ENCODE peak calls at places on chromosomes 12 and 14, in ten cellular contexts. O is EH; Y is NCI-H2081; E is AG04450; Z is NCI-H1105; Q is T-helper 2 cell; U is endothelial cell; N is foreskin fibroblast; I is NCI-H345; R is stimulated activated naive CD8-positive, alpha-beta T cell treated with anti-CD3 and anti-CD28 coated beads, Interleukin-15, amount 100 ng/mL, for 72 hours. C is an unnamed sample.

GRCh38 chr12:124013073-124013472 is 40.1 kb downstream of the ZNF664 start:
- DNase-seq in Q (no peak), N (no peak), E (no peak), I (no peak), O (no peak), R (no peak), Z (no peak), Y (no peak), U (no peak), C (no peak)

GRCh38 chr12:4824415-4824814 is 85.3 kb upstream of the KCNA1 start:
- DNase-seq in Z (no peak), O (peak), Q (no peak), N (peak), E (no peak), I (no peak), R (no peak), Y (no peak), U (no peak), C (no peak)

GRCh38 chr12:13116259-13116658 is 12.8 kb upstream of the GSG1 start:
- DNase-seq in R (no peak), U (no peak), N (no peak), O (no peak), E (no peak), Z (no peak), I (no peak), Y (no peak), Q (no peak), C (no peak)

GRCh38 chr12:1666685-1667162 is 24.1 kb upstream of the ADIPOR2 start:
- DNase-seq in O (no peak), E (no peak), Z (no peak), I (no peak), Q (no peak), Y (no peak), N (no peak), U (no peak), R (no peak), C (no peak)

GRCh38 chr14:70096866-70097265 is 91.9 kb downstream of the SLC8A3 start:
- DNase-seq in Z (no peak), E (no peak), U (peak), Q (no peak), R (no peak), N (peak), O (peak), I (peak), Y (no peak), C (no peak)

GRCh38 chr14:86761611-86762010 is 1231.4 kb downstream of the GALC start:
- DNase-seq in Z (no peak), U (no peak), N (no peak), Q (no peak), I (no peak), Y (no peak), O (no peak), R (no peak), E (no peak), C (no peak)

GRCh38 chr12:120538281-120539156 is 4.4 kb downstream of the RNF10 start:
- DNase-seq in O (peak), I (no peak), E (no peak), Z (no peak), Q (no peak), R (no peak), U (no peak), Y (no peak), N (peak), C (peak)

GRCh38 chr12:85642810-85643209 is 193.4 kb downstream of the RASSF9 start:
- DNase-seq in R (no peak), E (peak), Y (no peak), U (no peak), I (no peak), O (peak), N (peak), Q (no peak), Z (no peak), C (no peak)

GRCh38 chr12:13103391-13104033 is at the start of gene GSG1:
- DNase-seq in E (no peak), R (no peak), U (no peak), N (peak), Y (no peak), Q (no peak), O (no peak), Z (no peak), I (no peak), C (no peak)

GRCh38 chr14:63504628-63505027 is 38.5 kb downstream of the PPP2R5E start:
- DNase-seq in Y (no peak), R (no peak), I (no peak), U (no peak), O (peak), N (peak), E (no peak), Z (no peak), Q (no peak), C (no peak)

GRCh38 chr14:104734991-104735779 is 11.2 kb downstream of the ADSS1 start:
- DNase-seq in N (no peak), O (no peak), U (no peak), Q (no peak), R (no peak), Z (no peak), E (no peak), I (no peak), Y (no peak), C (no peak)

GRCh38 chr14:103562135-103562384 is 397 bp downstream of the BAG5 start:
- DNase-seq in U (no peak), E (no peak), I (no peak), Y (no peak), Q (no peak), R (no peak), Z (no peak), N (peak), O (no peak), C (no peak)

GRCh38 chr14:91367173-91368171 is 50.1 kb downstream of the CCDC88C start:
- DNase-seq in Q (peak), R (peak), N (no peak), Z (no peak), E (no peak), Y (no peak), I (no peak), U (no peak), O (no peak), C (no peak)

GRCh38 chr12:26264215-26264838 is 69.0 kb downstream of the SSPN start:
- DNase-seq in O (peak), U (no peak), Z (no peak), R (no peak), E (no peak), Q (no peak), I (no peak), Y (no peak), N (peak), C (no peak)

GRCh38 chr12:43111608-43112007 is 440.4 kb downstream of the ADAMTS20 start:
- DNase-seq in N (no peak), R (no peak), O (no peak), Z (no peak), U (no peak), Q (no peak), Y (no peak), E (no peak), I (no peak), C (no peak)

GRCh38 chr12:132568826-132569480 is 41.4 kb downstream of the LRCOL1 start:
- DNase-seq in Z (no peak), U (no peak), Q (no peak), E (no peak), N (no peak), I (no peak), Y (no peak), R (no peak), O (no peak), C (no peak)

GRCh38 chr12:32353540-32353939 is 45.8 kb upstream of the FGD4 start:
- DNase-seq in U (no peak), E (no peak), N (no peak), O (no peak), Q (no peak), Z (no peak), R (no peak), I (no peak), Y (no peak), C (no peak)

GRCh38 chr12:51905507-51906438 is 1.5 kb upstream of the ACVRL1 start:
- DNase-seq in U (no peak), Q (no peak), Y (no peak), I (no peak), Z (no peak), N (peak), E (no peak), R (no peak), O (peak), C (no peak)

GRCh38 chr12:5166976-5167375 is 123.3 kb downstream of the KCNA5 start:
- DNase-seq in O (peak), U (no peak), Y (no peak), I (no peak), Z (no peak), R (no peak), N (peak), Q (no peak), E (peak), C (no peak)

GRCh38 chr12:93180566-93180965 is 197.2 kb upstream of the NUDT4 start:
- DNase-seq in I (no peak), R (no peak), Y (no peak), O (peak), Z (no peak), E (no peak), N (no peak), Q (no peak), U (no peak), C (no peak)

GRCh38 chr14:77912754-77913556 is 113.0 kb downstream of the ADCK1 start:
- DNase-seq in Z (no peak), O (no peak), Q (no peak), Y (no peak), I (no peak), R (no peak), N (no peak), U (no peak), E (no peak), C (no peak)

GRCh38 chr12:120902846-120903381 is 1.2 kb downstream of the SPPL3 start:
- DNase-seq in I (no peak), Q (no peak), U (no peak), E (no peak), Z (no peak), N (peak), O (peak), R (no peak), Y (no peak), C (no peak)

GRCh38 chr12:27823038-27823437 is 43.0 kb upstream of the MANSC4 start:
- DNase-seq in E (no peak), Z (no peak), N (no peak), Y (no peak), Q (no peak), I (no peak), O (no peak), U (no peak), R (peak), C (no peak)

GRCh38 chr12:84329933-84330332 is 582.7 kb downstream of the SLC6A15 start:
- DNase-seq in Q (no peak), E (no peak), I (peak), N (peak), Y (no peak), O (peak), R (no peak), Z (no peak), U (no peak), C (peak)

GRCh38 chr14:77267937-77268699 is 2.9 kb downstream of the NGB start:
- DNase-seq in I (no peak), R (no peak), N (no peak), O (no peak), Q (no peak), E (no peak), Z (no peak), Y (no peak), U (no peak), C (no peak)

C was measured in NCI-H2029.